ENCODE peak calls at places on chromosomes 16 and 17, in eight cellular contexts. One of them, this sample, is unnamed.

GRCh38 chr16:82044585-82044911 is 9.5 kb downstream of the HSD17B2 start:
- DNase-seq in suprapubic skin: no peak
- DNase-seq in neural progenitor cell: no peak
- DNase-seq in GM23338: no peak
- DNase-seq in OCI-LY7: no peak
- DNase-seq in hepatocyte: no peak
- DNase-seq in BJ: no peak
- DNase-seq in GM12865: no peak
- DNase-seq in this sample: no peak

GRCh38 chr16:89624775-89625761 is 11.6 kb downstream of the DPEP1 start:
- DNase-seq in GM12865: no peak
- DNase-seq in GM23338: no peak
- DNase-seq in suprapubic skin: no peak
- DNase-seq in BJ: no peak
- DNase-seq in neural progenitor cell: no peak
- DNase-seq in OCI-LY7: no peak
- DNase-seq in hepatocyte: no peak
- DNase-seq in this sample: no peak

GRCh38 chr17:79630821-79631639 is 20.2 kb upstream of the RBFOX3 start:
- DNase-seq in GM23338: no peak
- DNase-seq in GM12865: no peak
- DNase-seq in BJ: no peak
- DNase-seq in neural progenitor cell: no peak
- DNase-seq in hepatocyte: no peak
- DNase-seq in OCI-LY7: no peak
- DNase-seq in suprapubic skin: peak; percentile 50
- DNase-seq in this sample: no peak

GRCh38 chr17:82858376-82859126 is 18.7 kb upstream of the ZNF750 start:
- DNase-seq in GM23338: no peak
- DNase-seq in GM12865: no peak
- DNase-seq in OCI-LY7: no peak
- DNase-seq in neural progenitor cell: no peak
- DNase-seq in hepatocyte: peak; percentile 58
- DNase-seq in suprapubic skin: peak; percentile 70
- DNase-seq in BJ: no peak
- DNase-seq in this sample: no peak

GRCh38 chr17:65121916-65122821 is 15.0 kb upstream of the RGS9 start:
- DNase-seq in suprapubic skin: peak; percentile 37
- DNase-seq in GM23338: no peak
- DNase-seq in GM12865: peak; percentile 69
- DNase-seq in BJ: no peak
- DNase-seq in neural progenitor cell: no peak
- DNase-seq in OCI-LY7: peak; percentile 75
- DNase-seq in hepatocyte: no peak
- DNase-seq in this sample: no peak

GRCh38 chr17:42457107-42457787 is 1.4 kb upstream of the ATP6V0A1 start:
- DNase-seq in OCI-LY7: peak; percentile 39
- DNase-seq in BJ: no peak
- DNase-seq in suprapubic skin: no peak
- DNase-seq in hepatocyte: no peak
- DNase-seq in neural progenitor cell: no peak
- DNase-seq in GM12865: peak; percentile 65
- DNase-seq in GM23338: no peak
- DNase-seq in this sample: no peak

GRCh38 chr17:74922694-74923537 is at the start of gene USH1G:
- DNase-seq in BJ: no peak
- DNase-seq in OCI-LY7: no peak
- DNase-seq in neural progenitor cell: peak; percentile 47
- DNase-seq in hepatocyte: peak; percentile 32
- DNase-seq in GM12865: no peak
- DNase-seq in suprapubic skin: no peak
- DNase-seq in GM23338: peak; percentile 36
- DNase-seq in this sample: no peak

GRCh38 chr17:10757067-10757466 is 27.2 kb upstream of the TMEM220 start:
- DNase-seq in neural progenitor cell: no peak
- DNase-seq in OCI-LY7: no peak
- DNase-seq in GM12865: no peak
- DNase-seq in BJ: no peak
- DNase-seq in GM23338: no peak
- DNase-seq in hepatocyte: peak; percentile 66
- DNase-seq in suprapubic skin: no peak
- DNase-seq in this sample: no peak

GRCh38 chr17:5557485-5557884 is 26.8 kb downstream of the NLRP1 start:
- DNase-seq in GM23338: no peak
- DNase-seq in OCI-LY7: no peak
- DNase-seq in GM12865: no peak
- DNase-seq in neural progenitor cell: no peak
- DNase-seq in BJ: peak; percentile 65
- DNase-seq in hepatocyte: no peak
- DNase-seq in suprapubic skin: peak; percentile 25
- DNase-seq in this sample: peak; percentile 49

GRCh38 chr17:7192271-7192937 is 13.2 kb upstream of the ASGR1 start:
- DNase-seq in suprapubic skin: no peak
- DNase-seq in BJ: no peak
- DNase-seq in GM12865: no peak
- DNase-seq in neural progenitor cell: no peak
- DNase-seq in OCI-LY7: no peak
- DNase-seq in GM23338: no peak
- DNase-seq in hepatocyte: no peak
- DNase-seq in this sample: no peak

GRCh38 chr16:88941051-88941932 is 35.7 kb downstream of the CBFA2T3 start:
- DNase-seq in BJ: no peak
- DNase-seq in GM12865: peak; percentile 27
- DNase-seq in suprapubic skin: no peak
- DNase-seq in OCI-LY7: peak; percentile 43
- DNase-seq in hepatocyte: peak; percentile 59
- DNase-seq in neural progenitor cell: peak; percentile 68
- DNase-seq in GM23338: peak; percentile 44
- DNase-seq in this sample: no peak

GRCh38 chr17:21375757-21376584 is at the start of gene KCNJ12:
- DNase-seq in neural progenitor cell: peak; percentile 80
- DNase-seq in OCI-LY7: no peak
- DNase-seq in BJ: no peak
- DNase-seq in suprapubic skin: no peak
- DNase-seq in GM23338: peak; percentile 82
- DNase-seq in GM12865: no peak
- DNase-seq in hepatocyte: peak; percentile 39
- DNase-seq in this sample: no peak

GRCh38 chr16:8950580-8951077 is 13.1 kb downstream of the USP7 start:
- DNase-seq in neural progenitor cell: no peak
- DNase-seq in OCI-LY7: no peak
- DNase-seq in GM23338: no peak
- DNase-seq in GM12865: no peak
- DNase-seq in hepatocyte: no peak
- DNase-seq in BJ: no peak
- DNase-seq in suprapubic skin: no peak
- DNase-seq in this sample: no peak

GRCh38 chr17:66304304-66305174 is 2.1 kb downstream of the PRKCA start:
- DNase-seq in OCI-LY7: no peak
- DNase-seq in neural progenitor cell: peak; percentile 64
- DNase-seq in BJ: no peak
- DNase-seq in hepatocyte: no peak
- DNase-seq in suprapubic skin: no peak
- DNase-seq in GM23338: peak; percentile 80
- DNase-seq in GM12865: no peak
- DNase-seq in this sample: no peak

GRCh38 chr17:17348872-17349723 is 45.9 kb downstream of the NT5M start:
- DNase-seq in GM23338: no peak
- DNase-seq in neural progenitor cell: no peak
- DNase-seq in suprapubic skin: peak; percentile 46
- DNase-seq in hepatocyte: peak; percentile 33
- DNase-seq in GM12865: no peak
- DNase-seq in OCI-LY7: no peak
- DNase-seq in BJ: no peak
- DNase-seq in this sample: no peak

GRCh38 chr17:14308965-14309879 is 8.3 kb downstream of the HS3ST3B1 start:
- DNase-seq in OCI-LY7: no peak
- DNase-seq in neural progenitor cell: peak; percentile 98
- DNase-seq in hepatocyte: peak; percentile 97
- DNase-seq in GM12865: peak; percentile 33
- DNase-seq in GM23338: peak; percentile 98
- DNase-seq in suprapubic skin: peak; percentile 87
- DNase-seq in BJ: peak; percentile 47
- DNase-seq in this sample: peak; percentile 87

GRCh38 chr17:31491794-31492171 is 100.3 kb downstream of the RAB11FIP4 start:
- DNase-seq in OCI-LY7: peak; percentile 33
- DNase-seq in BJ: no peak
- DNase-seq in hepatocyte: no peak
- DNase-seq in GM23338: no peak
- DNase-seq in GM12865: peak; percentile 70
- DNase-seq in suprapubic skin: no peak
- DNase-seq in neural progenitor cell: no peak
- DNase-seq in this sample: no peak

GRCh38 chr16:65117701-65118448 is 4.0 kb downstream of the CDH11 start:
- DNase-seq in suprapubic skin: peak; percentile 72
- DNase-seq in GM23338: peak; percentile 87
- DNase-seq in hepatocyte: peak; percentile 89
- DNase-seq in BJ: peak; percentile 39
- DNase-seq in neural progenitor cell: peak; percentile 86
- DNase-seq in GM12865: peak; percentile 63
- DNase-seq in OCI-LY7: peak; percentile 75
- DNase-seq in this sample: peak; percentile 71
- H3K4me3 ChIP-seq in suprapubic skin: no peak overlapping the region
- H3K4me3 ChIP-seq in GM23338: no peak overlapping the region
- H3K4me3 ChIP-seq in hepatocyte: peak overlapping the region; percentile 17
- H3K4me3 ChIP-seq in BJ: peak overlapping the region; percentile 2
- H3K4me3 ChIP-seq in neural progenitor cell: peak overlapping the region; percentile 7
- H3K4me3 ChIP-seq in GM12865: no peak overlapping the region
- H3K4me3 ChIP-seq in OCI-LY7: no peak overlapping the region
- H3K4me3 ChIP-seq in this sample: no peak overlapping the region

GRCh38 chr16:66519974-66520373 is 29.9 kb downstream of the TK2 start:
- DNase-seq in GM23338: no peak
- DNase-seq in suprapubic skin: no peak
- DNase-seq in neural progenitor cell: no peak
- DNase-seq in hepatocyte: no peak
- DNase-seq in BJ: no peak
- DNase-seq in OCI-LY7: no peak
- DNase-seq in GM12865: no peak
- DNase-seq in this sample: no peak
- H3K4me3 ChIP-seq in GM23338: no peak overlapping the region
- H3K4me3 ChIP-seq in suprapubic skin: no peak overlapping the region
- H3K4me3 ChIP-seq in neural progenitor cell: no peak overlapping the region
- H3K4me3 ChIP-seq in hepatocyte: no peak overlapping the region
- H3K4me3 ChIP-seq in BJ: no peak overlapping the region
- H3K4me3 ChIP-seq in OCI-LY7: no peak overlapping the region
- H3K4me3 ChIP-seq in GM12865: no peak overlapping the region
- H3K4me3 ChIP-seq in this sample: no peak overlapping the region

GRCh38 chr17:35101036-35101435 is 18.6 kb downstream of the RAD51D start:
- DNase-seq in hepatocyte: no peak
- DNase-seq in GM23338: no peak
- DNase-seq in neural progenitor cell: no peak
- DNase-seq in suprapubic skin: no peak
- DNase-seq in GM12865: no peak
- DNase-seq in OCI-LY7: no peak
- DNase-seq in BJ: no peak
- DNase-seq in this sample: no peak

GRCh38 chr17:35099929-35100328 is 19.7 kb downstream of the RAD51D start:
- DNase-seq in suprapubic skin: no peak
- DNase-seq in hepatocyte: no peak
- DNase-seq in GM23338: no peak
- DNase-seq in BJ: no peak
- DNase-seq in GM12865: no peak
- DNase-seq in OCI-LY7: no peak
- DNase-seq in neural progenitor cell: no peak
- DNase-seq in this sample: no peak

GRCh38 chr17:35094902-35095301 is 24.8 kb downstream of the RAD51D start:
- DNase-seq in OCI-LY7: no peak
- DNase-seq in suprapubic skin: no peak
- DNase-seq in hepatocyte: no peak
- DNase-seq in GM12865: no peak
- DNase-seq in neural progenitor cell: no peak
- DNase-seq in GM23338: no peak
- DNase-seq in BJ: peak; percentile 39
- DNase-seq in this sample: peak; percentile 64

GRCh38 chr17:35095741-35096140 is 23.9 kb downstream of the RAD51D start:
- DNase-seq in neural progenitor cell: no peak
- DNase-seq in OCI-LY7: no peak
- DNase-seq in GM12865: no peak
- DNase-seq in GM23338: no peak
- DNase-seq in suprapubic skin: no peak
- DNase-seq in hepatocyte: no peak
- DNase-seq in BJ: no peak
- DNase-seq in this sample: no peak

DNA sequence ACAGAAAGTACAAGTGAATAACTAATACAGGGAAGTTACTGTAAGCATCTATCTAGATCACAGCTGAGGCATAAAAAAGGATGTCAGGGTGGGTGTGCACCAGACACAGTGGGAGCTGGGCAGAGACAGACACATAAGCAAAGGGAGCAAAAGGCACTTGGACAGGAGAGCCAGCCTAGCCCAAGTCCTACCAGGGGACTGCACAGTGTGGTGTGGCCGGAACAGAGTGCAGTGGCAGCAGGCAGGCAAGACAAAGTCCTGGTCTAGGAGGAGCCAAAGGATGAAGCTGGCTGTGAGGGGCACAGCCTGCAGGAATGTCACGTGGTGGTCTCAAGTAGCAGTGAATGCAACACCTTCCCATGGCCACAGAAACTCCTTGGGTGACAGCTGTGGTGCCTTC is 21.9 kb downstream of the RAD51D start:
- DNase-seq in neural progenitor cell: no peak
- DNase-seq in hepatocyte: no peak
- DNase-seq in OCI-LY7: no peak
- DNase-seq in GM23338: no peak
- DNase-seq in GM12865: no peak
- DNase-seq in suprapubic skin: no peak
- DNase-seq in BJ: no peak
- DNase-seq in this sample: no peak
- H3K4me3 ChIP-seq in neural progenitor cell: no peak overlapping the region
- H3K4me3 ChIP-seq in hepatocyte: no peak overlapping the region
- H3K4me3 ChIP-seq in OCI-LY7: no peak overlapping the region
- H3K4me3 ChIP-seq in GM23338: no peak overlapping the region
- H3K4me3 ChIP-seq in GM12865: no peak overlapping the region
- H3K4me3 ChIP-seq in suprapubic skin: no peak overlapping the region
- H3K4me3 ChIP-seq in BJ: no peak overlapping the region
- H3K4me3 ChIP-seq in this sample: no peak overlapping the region

GRCh38 chr16:57264381-57264780 is 19.3 kb downstream of the ARL2BP start:
- DNase-seq in neural progenitor cell: no peak
- DNase-seq in suprapubic skin: peak; percentile 33
- DNase-seq in GM23338: no peak
- DNase-seq in BJ: no peak
- DNase-seq in GM12865: no peak
- DNase-seq in OCI-LY7: no peak
- DNase-seq in hepatocyte: no peak
- DNase-seq in this sample: no peak

GRCh38 chr16:57264950-57265371 is 19.5 kb downstream of the PLLP start:
- DNase-seq in hepatocyte: no peak
- DNase-seq in GM23338: no peak
- DNase-seq in neural progenitor cell: no peak
- DNase-seq in BJ: no peak
- DNase-seq in OCI-LY7: no peak
- DNase-seq in suprapubic skin: peak; percentile 59
- DNase-seq in GM12865: no peak
- DNase-seq in this sample: no peak

GRCh38 chr16:57268804-57269800 is 15.4 kb downstream of the PLLP start:
- DNase-seq in GM12865: no peak
- DNase-seq in GM23338: no peak
- DNase-seq in OCI-LY7: no peak
- DNase-seq in neural progenitor cell: no peak
- DNase-seq in BJ: no peak
- DNase-seq in hepatocyte: peak; percentile 90
- DNase-seq in suprapubic skin: peak; percentile 57
- DNase-seq in this sample: no peak

GRCh38 chr16:57265850-57266530 is 18.5 kb downstream of the PLLP start:
- DNase-seq in hepatocyte: peak; percentile 70
- DNase-seq in BJ: no peak
- DNase-seq in suprapubic skin: no peak
- DNase-seq in OCI-LY7: no peak
- DNase-seq in GM12865: no peak
- DNase-seq in neural progenitor cell: peak; percentile 34
- DNase-seq in GM23338: no peak
- DNase-seq in this sample: no peak

GRCh38 chr16:57266531-57267268 is 17.8 kb downstream of the PLLP start:
- DNase-seq in hepatocyte: no peak
- DNase-seq in BJ: no peak
- DNase-seq in GM23338: no peak
- DNase-seq in neural progenitor cell: no peak
- DNase-seq in suprapubic skin: no peak
- DNase-seq in GM12865: no peak
- DNase-seq in OCI-LY7: no peak
- DNase-seq in this sample: no peak
- H3K4me3 ChIP-seq in hepatocyte: no peak overlapping the region
- H3K4me3 ChIP-seq in BJ: no peak overlapping the region
- H3K4me3 ChIP-seq in GM23338: no peak overlapping the region
- H3K4me3 ChIP-seq in neural progenitor cell: no peak overlapping the region
- H3K4me3 ChIP-seq in suprapubic skin: no peak overlapping the region
- H3K4me3 ChIP-seq in GM12865: no peak overlapping the region
- H3K4me3 ChIP-seq in OCI-LY7: no peak overlapping the region
- H3K4me3 ChIP-seq in this sample: no peak overlapping the region